ENCODE peak calls at places on chromosomes 12 and 14, in nine cellular contexts. E is activated naive CD4-positive, alpha-beta T cell; I is COR-L47; Z is stimulated activated CD4-positive, alpha-beta T cell treated with anti-CD3 and anti-CD28 coated beads, Interleukin-4, amount 100 ng/mL, for 24 hours; W is M059J; V is LoVo; A is neural crest cell; D is H54; X is mesenteric fat pad. Q is an unnamed sample.

GRCh38 chr12:46342562-46343033 is 30.0 kb downstream of the SLC38A2 start:
- DNase-seq in E (no peak), X (no peak), I (peak; percentile 5), A (no peak), D (no peak), V (no peak), W (peak; percentile 73), Z (peak; percentile 25), Q (peak; percentile 60)

GRCh38 chr14:31934767-31935266 is 142.3 kb upstream of the ARHGAP5 start:
- DNase-seq in E (no peak), Z (no peak), I (peak; percentile 70), W (peak; percentile 73), D (no peak), A (peak; percentile 18), V (peak; percentile 61), X (no peak), Q (peak; percentile 18)

GRCh38 chr12:51820721-51821422 is 27.6 kb downstream of the FIGNL2 start:
- DNase-seq in Z (peak; percentile 83), D (no peak), V (no peak), W (peak; percentile 69), X (no peak), A (peak; percentile 76), E (peak; percentile 64), I (peak; percentile 79), Q (peak; percentile 79)

GRCh38 chr14:52551205-52551604 is 1.1 kb downstream of the TXNDC16 start:
- DNase-seq in Z (no peak), E (no peak), I (no peak), A (no peak), W (no peak), X (no peak), V (no peak), D (no peak), Q (no peak)

GRCh38 chr14:23183479-23183878 is at the start of gene SLC7A8:
- DNase-seq in W (no peak), A (peak; percentile 26), D (no peak), I (no peak), V (peak; percentile 46), Z (peak; percentile 16), E (no peak), X (no peak), Q (peak; percentile 63)

GRCh38 chr14:92323031-92323915 is at the start of gene SLC24A4:
- DNase-seq in Z (no peak), A (no peak), D (no peak), V (no peak), X (no peak), W (no peak), I (peak; percentile 23), E (no peak), Q (no peak)

GRCh38 chr12:67222302-67222701 is 46.9 kb upstream of the CAND1 start:
- DNase-seq in A (no peak), W (peak; percentile 32), V (no peak), X (no peak), Z (no peak), D (no peak), I (peak; percentile 21), E (no peak), Q (peak; percentile 11)

GRCh38 chr12:3035815-3036702 is 41.1 kb upstream of the TSPAN9 start:
- DNase-seq in A (no peak), W (no peak), D (no peak), E (no peak), Z (no peak), V (no peak), I (peak; percentile 2), X (no peak), Q (no peak)

GRCh38 chr12:92769124-92769901 is 66.5 kb downstream of the PLEKHG7 start:
- DNase-seq in X (no peak), Z (no peak), I (no peak), E (no peak), V (no peak), W (no peak), A (no peak), D (no peak), Q (no peak)

GRCh38 chr12:123602651-123603195 is 824 bp downstream of the DDX55 start:
- DNase-seq in D (no peak), E (no peak), I (no peak), V (no peak), X (no peak), A (no peak), W (peak; percentile 14), Z (peak; percentile 29), Q (no peak)

GRCh38 chr12:23899434-23899833 is 50.0 kb downstream of the SOX5 start:
- DNase-seq in V (no peak), I (no peak), D (no peak), E (no peak), A (no peak), X (no peak), W (peak; percentile 35), Z (no peak), Q (no peak)

GRCh38 chr12:96078281-96078761 is 42.9 kb upstream of the LTA4H start:
- DNase-seq in X (peak; percentile 91), I (no peak), V (no peak), W (no peak), A (no peak), D (no peak), E (no peak), Z (no peak), Q (peak; percentile 27)

GRCh38 chr12:31752450-31752849 is 23.6 kb upstream of the AMN1 start:
- DNase-seq in D (no peak), I (no peak), Z (no peak), A (no peak), E (no peak), X (peak; percentile 8), W (no peak), V (no peak), Q (no peak)

GRCh38 chr12:114876968-114877680 is 193.1 kb upstream of the TBX3 start:
- DNase-seq in Z (no peak), I (no peak), E (no peak), W (no peak), V (no peak), X (no peak), D (no peak), A (no peak), Q (no peak)

GRCh38 chr12:53046655-53047220 is 3.1 kb upstream of the TNS2 start:
- DNase-seq in X (peak; percentile 93), E (peak; percentile 42), I (peak; percentile 74), V (peak; percentile 42), W (peak; percentile 92), A (peak; percentile 53), D (peak; percentile 87), Z (peak; percentile 46), Q (peak; percentile 86)

GRCh38 chr14:61661471-61661988 is 33.8 kb upstream of the HIF1A start:
- DNase-seq in A (no peak), X (no peak), V (no peak), W (peak; percentile 39), E (no peak), I (no peak), D (no peak), Z (peak; percentile 16), Q (no peak)

GRCh38 chr12:123573870-123574269 is 10.5 kb upstream of the TMED2 start:
- DNase-seq in Z (no peak), A (no peak), X (no peak), I (no peak), D (no peak), W (no peak), E (no peak), V (no peak), Q (no peak)

GRCh38 chr14:65412881-65413738 is 580 bp downstream of the FUT8 start:
- DNase-seq in A (peak; percentile 37), D (no peak), Z (peak; percentile 66), E (peak; percentile 66), V (peak; percentile 67), I (peak; percentile 84), W (peak; percentile 70), X (peak; percentile 92), Q (no peak)

GRCh38 chr12:78403136-78403535 is 461.4 kb upstream of the SYT1 start:
- DNase-seq in E (no peak), A (no peak), W (peak; percentile 91), Z (no peak), I (no peak), X (no peak), V (no peak), D (peak; percentile 14), Q (no peak)

GRCh38 chr12:113582521-113583218 is 111.0 kb upstream of the LHX5 start:
- DNase-seq in D (no peak), I (no peak), Z (no peak), A (no peak), V (no peak), E (no peak), W (peak; percentile 63), X (no peak), Q (no peak)

GRCh38 chr14:65213316-65213715 is 111.0 kb upstream of the MAX start:
- DNase-seq in V (no peak), E (no peak), I (no peak), W (no peak), D (no peak), X (no peak), A (no peak), Z (no peak), Q (no peak)

GRCh38 chr12:120783197-120783596 is 57.6 kb downstream of the ACADS start:
- DNase-seq in V (no peak), A (no peak), X (no peak), I (no peak), W (peak; percentile 72), Z (peak; percentile 32), E (no peak), D (peak; percentile 22), Q (no peak)

GRCh38 chr12:81078469-81079196 is 754 bp downstream of the ACSS3 start:
- DNase-seq in E (no peak), A (no peak), V (no peak), X (no peak), W (peak; percentile 19), D (peak; percentile 12), I (no peak), Z (no peak), Q (no peak)

Q was measured in body of pancreas.